ENCODE peak calls at places on chromosomes 5 and 9, in eight cellular contexts. C, S, A, P, L, T, Y and R are unnamed samples.

GRCh38 chr5:61290815-61291214 is 41.2 kb upstream of the ZSWIM6 start:
- DNase-seq in C (no peak), S (no peak), A (peak), P (no peak), L (no peak), T (no peak), Y (no peak), R (peak)

GRCh38 chr9:15936316-15936869 is 383.6 kb downstream of the CCDC171 start:
- DNase-seq in C (peak), S (no peak), A (peak), P (no peak), L (no peak), T (no peak), Y (no peak), R (peak)

GRCh38 chr9:109799792-109800191 is 19.8 kb downstream of the PALM2AKAP2 start:
- DNase-seq in C (no peak), S (no peak), A (peak), P (no peak), L (no peak), T (no peak), Y (no peak), R (peak)

GRCh38 chr9:20591223-20591622 is 31.1 kb downstream of the MLLT3 start:
- DNase-seq in C (no peak), S (no peak), A (no peak), P (no peak), L (no peak), T (no peak), Y (no peak), R (no peak)

GRCh38 chr5:33892419-33893151 is 795 bp upstream of the ADAMTS12 start:
- DNase-seq in C (no peak), S (no peak), A (peak), P (no peak), L (no peak), T (no peak), Y (no peak), R (peak)

GRCh38 chr5:16841416-16841815 is 94.7 kb downstream of the MYO10 start:
- DNase-seq in C (no peak), S (no peak), A (no peak), P (no peak), L (no peak), T (no peak), Y (no peak), R (no peak)

GRCh38 chr9:5886114-5886939 is 4.4 kb upstream of the MLANA start:
- DNase-seq in C (peak), S (peak), A (peak), P (peak), L (peak), T (peak), Y (peak), R (peak)

GRCh38 chr5:174235226-174235992 is 189.9 kb downstream of the NSG2 start:
- DNase-seq in C (no peak), S (no peak), A (no peak), P (no peak), L (no peak), T (no peak), Y (no peak), R (no peak)

GRCh38 chr9:120617637-120617979 is 37.6 kb upstream of the CDK5RAP2 start:
- DNase-seq in C (no peak), S (no peak), A (peak), P (no peak), L (no peak), T (no peak), Y (no peak), R (peak)

GRCh38 chr9:122029898-122030297 is 63.2 kb downstream of the TTLL11 start:
- DNase-seq in C (no peak), S (no peak), A (peak), P (no peak), L (no peak), T (no peak), Y (no peak), R (no peak)

GRCh38 chr9:124550080-124550479 is 42.9 kb upstream of the NR5A1 start:
- DNase-seq in C (no peak), S (no peak), A (no peak), P (no peak), L (no peak), T (no peak), Y (no peak), R (no peak)

GRCh38 chr9:32427111-32427873 is 42.8 kb downstream of the ACO1 start:
- DNase-seq in C (no peak), S (no peak), A (peak), P (no peak), L (no peak), T (no peak), Y (no peak), R (peak)

GRCh38 chr9:88477300-88477751 is 57.7 kb upstream of the NXNL2 start:
- DNase-seq in C (no peak), S (no peak), A (peak), P (no peak), L (no peak), T (no peak), Y (no peak), R (peak)